ENCODE peak calls at places on chromosomes 5 and 9, in four cellular contexts. Q is mammary epithelial cell; U is stimulated activated CD4-positive, alpha-beta T cell treated with anti-CD3 and anti-CD28 coated beads, Interleukin-1b, Interleukin-23, amount 100 ng/mL, for 4 hours; Y is stimulated activated CD8-positive, alpha-beta memory T cell treated with anti-CD3 and anti-CD28 coated beads, Interleukin-7, amount 100 ng/mL, for 1 hour. N is an unnamed sample.

GRCh38 chr9:27835286-27835685 is 262.0 kb upstream of the C9orf72 start:
- DNase-seq in Q (no peak), U (no peak), Y (no peak), N (no peak)

GRCh38 chr9:13688990-13689600 is 409.6 kb upstream of the MPDZ start:
- DNase-seq in Q (peak), U (no peak), Y (no peak), N (peak)

GRCh38 chr5:111697215-111697614 is 59.8 kb downstream of the NREP start:
- DNase-seq in Q (no peak), U (no peak), Y (no peak), N (no peak)

GRCh38 chr5:58114324-58114723 is 345.6 kb downstream of the PLK2 start:
- DNase-seq in Q (peak), U (no peak), Y (no peak), N (peak)

GRCh38 chr5:1368236-1368635 is 23.3 kb upstream of the CLPTM1L start:
- DNase-seq in Q (no peak), U (no peak), Y (no peak), N (no peak)

GRCh38 chr9:129351058-129351641 is 173.1 kb upstream of the IER5L start:
- DNase-seq in Q (no peak), U (no peak), Y (no peak), N (no peak)

GRCh38 chr5:97151370-97151769 is 9.0 kb upstream of the LIX1 start:
- DNase-seq in Q (no peak), U (no peak), Y (no peak), N (no peak)

GRCh38 chr9:126419475-126419874 is 92.8 kb downstream of the MVB12B start:
- DNase-seq in Q (no peak), U (no peak), Y (no peak), N (peak)

GRCh38 chr5:132389453-132390286 is 20.2 kb downstream of the SLC22A5 start:
- DNase-seq in Q (peak), U (no peak), Y (no peak), N (peak)

GRCh38 chr9:79799691-79800345 is 228.1 kb downstream of the TLE4 start:
- DNase-seq in Q (no peak), U (no peak), Y (no peak), N (no peak)

GRCh38 chr5:14706615-14707021 is 42.1 kb downstream of the OTULIN start:
- DNase-seq in Q (peak), U (no peak), Y (no peak), N (peak)

GRCh38 chr9:3468407-3469205 is 57.2 kb downstream of the RFX3 start:
- DNase-seq in Q (no peak), U (no peak), Y (no peak), N (no peak)

GRCh38 chr5:81006955-81007636 is 46.9 kb downstream of the RASGRF2 start:
- DNase-seq in Q (no peak), U (peak), Y (no peak), N (no peak)

GRCh38 chr5:97100486-97100885 is 41.9 kb downstream of the LIX1 start:
- DNase-seq in Q (no peak), U (no peak), Y (no peak), N (peak)

GRCh38 chr5:169667896-169668674 is 31.0 kb downstream of the DOCK2 start:
- DNase-seq in Q (no peak), U (no peak), Y (no peak), N (no peak)

GRCh38 chr5:6261668-6262067 is 116.7 kb downstream of the MED10 start:
- DNase-seq in Q (no peak), U (no peak), Y (no peak), N (no peak)

GRCh38 chr9:108865037-108865436 is 3.0 kb downstream of the ACTL7A start:
- DNase-seq in Q (peak), U (no peak), Y (no peak), N (peak)

GRCh38 chr5:168603776-168604175 is 24.6 kb upstream of the PANK3 start:
- DNase-seq in Q (peak), U (no peak), Y (no peak), N (no peak)

GRCh38 chr5:23302438-23302837 is 205.0 kb upstream of the PRDM9 start:
- DNase-seq in Q (no peak), U (no peak), Y (no peak), N (no peak)

GRCh38 chr5:2388005-2388361 is 363.5 kb downstream of the IRX2 start:
- DNase-seq in Q (no peak), U (no peak), Y (no peak), N (no peak)

GRCh38 chr5:91797581-91797980 is 414.5 kb upstream of the ARRDC3 start:
- DNase-seq in Q (no peak), U (no peak), Y (no peak), N (no peak)

GRCh38 chr9:119304566-119304965 is 64.7 kb downstream of the BRINP1 start:
- DNase-seq in Q (no peak), U (no peak), Y (no peak), N (no peak)

GRCh38 chr5:158513490-158514301 is 586.0 kb downstream of the EBF1 start:
- DNase-seq in Q (no peak), U (no peak), Y (no peak), N (peak)

GRCh38 chr9:5478214-5478613 is 27.9 kb downstream of the CD274 start:
- DNase-seq in Q (no peak), U (no peak), Y (no peak), N (no peak)

GRCh38 chr5:147073098-147073497 is 161.7 kb upstream of the STK32A start:
- DNase-seq in Q (no peak), U (no peak), Y (no peak), N (no peak)

N was measured in kidney tubule cell.